ENCODE peak calls at places on chromosomes 12 and 14, in six cellular contexts. A is activated CD8-positive, alpha-beta T cell treated with anti-CD3 and anti-CD28 coated beads for 36 hours; D is kidney epithelial cell; M is mucosa of descending colon; K is CD4-positive, alpha-beta T cell; B is A549. C is an unnamed sample.

GRCh38 chr14:81946808-81947798 is 413.4 kb upstream of the SEL1L start:
- DNase-seq in A (no peak), D (no peak), M (no peak), K (no peak), B (no peak), C (no peak)

GRCh38 chr12:131940121-131940520 is 9.6 kb upstream of the EP400 start:
- DNase-seq in A (no peak), D (no peak), M (no peak), K (no peak), B (no peak), C (no peak)

GRCh38 chr12:10278104-10278503 is 29.6 kb upstream of the KLRD1 start:
- DNase-seq in A (no peak), D (no peak), M (no peak), K (no peak), B (no peak), C (no peak)

GRCh38 chr14:55103005-55103640 is 25.9 kb upstream of the LGALS3 start:
- DNase-seq in A (peak; percentile 78), D (peak; percentile 89), M (peak; percentile 95), K (peak; percentile 28), B (peak; percentile 92), C (no peak)

GRCh38 chr12:58917699-58918334 is 2.5 kb downstream of the LRIG3 start:
- DNase-seq in A (no peak), D (no peak), M (no peak), K (no peak), B (no peak), C (peak; percentile 17)

GRCh38 chr12:66279127-66279712 is 23.1 kb upstream of the HELB start:
- DNase-seq in A (peak; percentile 51), D (no peak), M (peak; percentile 32), K (peak; percentile 40), B (peak; percentile 21), C (no peak)

GRCh38 chr14:61260939-61261776 is 20.0 kb downstream of the TMEM30B start:
- DNase-seq in A (peak; percentile 9), D (no peak), M (no peak), K (no peak), B (no peak), C (no peak)

GRCh38 chr12:95646781-95647184 is 95.5 kb upstream of the USP44 start:
- DNase-seq in A (no peak), D (peak; percentile 56), M (no peak), K (no peak), B (no peak), C (no peak)

GRCh38 chr12:48106574-48107251 is 834 bp upstream of the SENP1 start:
- DNase-seq in A (peak; percentile 8), D (no peak), M (peak; percentile 7), K (no peak), B (no peak), C (no peak)

GRCh38 chr12:96000858-96001257 is 4.7 kb upstream of the HAL start:
- DNase-seq in A (no peak), D (no peak), M (no peak), K (no peak), B (no peak), C (no peak)

GRCh38 chr12:111298583-111299436 is 70.1 kb downstream of the PHETA1 start:
- DNase-seq in A (peak; percentile 69), D (peak; percentile 4), M (peak; percentile 49), K (peak; percentile 34), B (peak; percentile 74), C (peak; percentile 81)
- TF ChIP-seq CTCF in A (peak; percentile 82), D (peak; percentile 94), M (peak; percentile 12), K (peak; percentile 53), B (peak; percentile 85), C (peak; percentile 85)

DNA sequence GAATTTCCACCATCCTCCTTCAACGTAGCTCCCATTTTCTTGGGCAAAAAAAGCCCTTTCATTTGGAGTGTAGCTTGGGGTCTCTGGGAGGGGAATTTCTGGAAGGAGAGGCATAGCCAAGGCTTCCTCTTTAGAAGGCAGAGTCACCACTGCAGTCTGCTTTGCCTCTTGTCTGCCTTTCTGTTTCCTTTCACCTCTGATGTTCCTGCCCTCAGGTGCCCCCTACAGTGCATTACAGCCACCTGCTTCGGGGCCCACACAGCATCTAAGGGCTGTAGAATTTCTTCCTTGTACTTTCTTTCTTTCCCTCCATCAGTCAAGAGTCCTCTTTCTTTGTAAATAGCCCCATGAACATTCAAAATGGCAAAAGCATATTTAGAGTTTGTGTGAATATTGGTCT is 1313.9 kb downstream of the TMEM121 start:
- DNase-seq in A (peak; percentile 57), D (no peak), M (no peak), K (no peak), B (no peak), C (no peak)
- TF ChIP-seq CTCF in A (peak; percentile 9), D (no peak), M (no peak), K (peak; percentile 15), B (no peak), C (peak; percentile 43)

DNA sequence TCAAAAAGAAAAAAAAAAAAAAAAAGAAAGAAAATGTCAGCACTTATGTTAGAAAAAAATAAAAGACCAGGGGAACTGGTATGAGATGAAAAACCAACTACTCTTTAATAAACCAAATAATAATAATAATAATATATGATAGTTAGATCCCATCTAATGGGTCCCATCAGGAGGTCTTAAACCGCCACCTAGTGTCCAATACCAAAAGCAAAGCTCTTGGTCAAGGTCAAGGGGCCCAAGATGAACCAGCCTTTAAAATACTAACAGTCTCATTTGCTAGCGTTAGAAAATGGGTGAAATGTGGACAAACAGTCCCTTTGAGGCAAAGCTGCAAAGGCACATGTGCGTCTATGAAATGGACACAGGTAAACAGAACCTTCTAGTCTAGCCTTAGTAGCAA is 12.3 kb downstream of the BRAP start:
- DNase-seq in A (no peak), D (no peak), M (no peak), K (no peak), B (no peak), C (no peak)
- TF ChIP-seq CTCF in A (peak; percentile 42), D (peak; percentile 45), M (no peak), K (no peak), B (peak; percentile 61), C (peak; percentile 39)

DNA sequence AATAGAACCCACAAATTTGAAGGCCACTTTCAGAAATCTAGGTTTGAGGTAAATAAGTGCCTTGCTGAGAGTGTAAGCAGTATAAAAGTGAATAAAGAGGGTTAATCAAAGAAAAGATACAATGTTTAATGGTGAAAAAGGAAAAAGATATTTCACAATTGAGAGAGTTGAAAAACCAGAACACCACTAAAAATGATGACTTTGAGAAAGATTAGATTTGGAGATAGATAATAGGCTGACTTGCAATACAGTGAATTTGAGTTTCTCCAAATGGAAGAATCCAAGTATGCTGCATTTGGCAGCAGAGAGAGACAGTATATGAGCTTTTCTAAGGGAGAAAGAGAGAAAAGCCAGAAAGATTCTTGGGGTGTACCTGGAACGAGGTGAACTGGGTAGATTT is 2.2 kb downstream of the DENR start:
- DNase-seq in A (no peak), D (no peak), M (no peak), K (no peak), B (no peak), C (no peak)
- TF ChIP-seq CTCF in A (no peak), D (no peak), M (no peak), K (no peak), B (no peak), C (no peak)

DNA sequence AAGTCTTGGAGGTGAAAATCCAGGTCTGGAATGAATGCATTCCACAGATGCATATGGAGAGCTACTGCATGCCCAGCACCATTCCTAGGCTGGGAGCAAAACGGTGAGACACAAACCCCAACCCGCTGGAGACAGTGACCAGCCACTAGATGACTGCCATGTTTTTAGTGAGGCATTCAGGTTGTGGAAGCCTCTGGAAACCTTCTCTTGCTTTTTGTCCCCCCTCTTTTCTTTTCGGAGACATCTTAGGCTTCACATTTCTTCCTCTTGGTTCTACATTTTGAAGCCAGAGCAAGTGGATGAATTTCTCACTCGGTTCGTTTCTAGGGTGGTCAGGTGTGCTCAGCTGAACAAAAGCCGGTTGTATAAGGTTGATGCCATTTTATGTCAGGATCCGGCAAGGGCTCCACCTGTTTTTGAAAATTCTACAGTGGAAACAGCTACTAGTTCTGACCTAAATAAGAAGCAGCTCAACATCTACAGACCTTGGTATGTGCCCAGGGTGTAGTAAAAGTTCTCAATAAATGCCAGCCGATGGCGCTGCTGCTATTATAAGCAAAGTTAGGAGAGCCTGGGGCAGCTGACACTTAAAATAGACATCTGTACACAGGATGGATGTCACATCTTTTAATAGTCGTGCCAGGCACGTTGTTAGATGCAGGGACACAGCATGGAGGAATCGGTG is 1.8 kb upstream of the ZNF839 start:
- DNase-seq in A (peak; percentile 77), D (no peak), M (peak; percentile 68), K (no peak), B (no peak), C (no peak)
- TF ChIP-seq CTCF in A (peak; percentile 4), D (no peak), M (no peak), K (no peak), B (no peak), C (no peak)

GRCh38 chr12:53224268-53224896 is 7.6 kb downstream of the RARG start:
- DNase-seq in A (no peak), D (no peak), M (peak; percentile 54), K (no peak), B (peak; percentile 44), C (no peak)
- TF ChIP-seq CTCF in A (peak; percentile 24), D (peak; percentile 32), M (no peak), K (no peak), B (peak; percentile 8), C (no peak)